ENCODE peak calls at places on chromosomes 2 and 18, in eight cellular contexts. One of them, this sample, is unnamed. For H3K4me1, the result is how much of the 10 kb centered on the place peaks cover.

GRCh38 chr18:9756566-9757470 is 48.7 kb downstream of the RAB31 start:
- DNase-seq in fibroblast of lung: no peak
- DNase-seq in CD8-positive, alpha-beta memory T cell: no peak
- DNase-seq in adrenal gland: no peak
- DNase-seq in upper lobe of right lung: no peak
- DNase-seq in colonic mucosa: no peak
- DNase-seq in HCT116: no peak
- DNase-seq in vagina: peak
- DNase-seq in this sample: no peak

GRCh38 chr2:54149623-54150501 is 34.4 kb downstream of the ACYP2 start:
- DNase-seq in fibroblast of lung: peak
- DNase-seq in CD8-positive, alpha-beta memory T cell: no peak
- DNase-seq in adrenal gland: no peak
- DNase-seq in upper lobe of right lung: no peak
- DNase-seq in colonic mucosa: no peak
- DNase-seq in HCT116: no peak
- DNase-seq in vagina: no peak
- DNase-seq in this sample: peak

GRCh38 chr18:49854681-49855080 is 41.3 kb upstream of the ACAA2 start:
- DNase-seq in fibroblast of lung: no peak
- DNase-seq in CD8-positive, alpha-beta memory T cell: no peak
- DNase-seq in adrenal gland: no peak
- DNase-seq in upper lobe of right lung: no peak
- DNase-seq in colonic mucosa: no peak
- DNase-seq in HCT116: no peak
- DNase-seq in vagina: no peak
- DNase-seq in this sample: no peak

GRCh38 chr2:238286987-238287386 is 1.4 kb downstream of the PER2 start:
- DNase-seq in fibroblast of lung: peak
- DNase-seq in CD8-positive, alpha-beta memory T cell: peak
- DNase-seq in adrenal gland: no peak
- DNase-seq in upper lobe of right lung: no peak
- DNase-seq in colonic mucosa: peak
- DNase-seq in HCT116: no peak
- DNase-seq in vagina: no peak
- DNase-seq in this sample: peak

GRCh38 chr2:149330127-149331022 is at the start of gene LYPD6:
- DNase-seq in fibroblast of lung: peak
- DNase-seq in CD8-positive, alpha-beta memory T cell: no peak
- DNase-seq in adrenal gland: peak
- DNase-seq in upper lobe of right lung: peak
- DNase-seq in colonic mucosa: peak
- DNase-seq in HCT116: peak
- DNase-seq in vagina: no peak
- DNase-seq in this sample: peak

GRCh38 chr2:85768713-85769112 is 14.9 kb downstream of the ATOH8 start:
- DNase-seq in fibroblast of lung: peak
- DNase-seq in CD8-positive, alpha-beta memory T cell: no peak
- DNase-seq in adrenal gland: peak
- DNase-seq in upper lobe of right lung: no peak
- DNase-seq in colonic mucosa: peak
- DNase-seq in HCT116: no peak
- DNase-seq in vagina: no peak
- DNase-seq in this sample: peak

GRCh38 chr2:149418065-149418464 is 87.7 kb downstream of the LYPD6 start:
- DNase-seq in fibroblast of lung: no peak
- DNase-seq in CD8-positive, alpha-beta memory T cell: no peak
- DNase-seq in adrenal gland: no peak
- DNase-seq in upper lobe of right lung: no peak
- DNase-seq in colonic mucosa: no peak
- DNase-seq in HCT116: no peak
- DNase-seq in vagina: no peak
- DNase-seq in this sample: no peak

GRCh38 chr2:36582556-36583350 is 15.2 kb downstream of the FEZ2 start:
- DNase-seq in fibroblast of lung: no peak
- DNase-seq in CD8-positive, alpha-beta memory T cell: no peak
- DNase-seq in adrenal gland: no peak
- DNase-seq in upper lobe of right lung: no peak
- DNase-seq in colonic mucosa: no peak
- DNase-seq in HCT116: no peak
- DNase-seq in vagina: no peak
- DNase-seq in this sample: no peak

GRCh38 chr2:238511614-238511950 is 84.9 kb downstream of the ASB1 start:
- DNase-seq in fibroblast of lung: no peak
- DNase-seq in CD8-positive, alpha-beta memory T cell: no peak
- DNase-seq in adrenal gland: no peak
- DNase-seq in upper lobe of right lung: no peak
- DNase-seq in colonic mucosa: no peak
- DNase-seq in HCT116: no peak
- DNase-seq in vagina: no peak
- DNase-seq in this sample: no peak

GRCh38 chr18:78780719-78781600 is 198.7 kb upstream of the SALL3 start:
- DNase-seq in fibroblast of lung: no peak
- DNase-seq in CD8-positive, alpha-beta memory T cell: no peak
- DNase-seq in adrenal gland: no peak
- DNase-seq in upper lobe of right lung: no peak
- DNase-seq in colonic mucosa: no peak
- DNase-seq in HCT116: no peak
- DNase-seq in vagina: no peak
- DNase-seq in this sample: no peak

GRCh38 chr18:35189510-35189909 is 51.3 kb upstream of the ZNF397 start:
- DNase-seq in fibroblast of lung: no peak
- DNase-seq in CD8-positive, alpha-beta memory T cell: no peak
- DNase-seq in adrenal gland: no peak
- DNase-seq in upper lobe of right lung: no peak
- DNase-seq in colonic mucosa: no peak
- DNase-seq in HCT116: no peak
- DNase-seq in vagina: no peak
- DNase-seq in this sample: peak
- H3K4me1 ChIP-seq in fibroblast of lung: under half
- H3K4me1 ChIP-seq in CD8-positive, alpha-beta memory T cell: under half
- H3K4me1 ChIP-seq in adrenal gland: under half
- H3K4me1 ChIP-seq in upper lobe of right lung: under half
- H3K4me1 ChIP-seq in colonic mucosa: under half
- H3K4me1 ChIP-seq in HCT116: under half
- H3K4me1 ChIP-seq in vagina: under half
- H3K4me1 ChIP-seq in this sample: under half

GRCh38 chr2:11829324-11829946 is 83.0 kb downstream of the LPIN1 start:
- DNase-seq in fibroblast of lung: peak
- DNase-seq in CD8-positive, alpha-beta memory T cell: peak
- DNase-seq in adrenal gland: peak
- DNase-seq in upper lobe of right lung: peak
- DNase-seq in colonic mucosa: peak
- DNase-seq in HCT116: peak
- DNase-seq in vagina: no peak
- DNase-seq in this sample: peak
- H3K4me1 ChIP-seq in fibroblast of lung: under half
- H3K4me1 ChIP-seq in CD8-positive, alpha-beta memory T cell: under half
- H3K4me1 ChIP-seq in adrenal gland: under half
- H3K4me1 ChIP-seq in upper lobe of right lung: under half
- H3K4me1 ChIP-seq in colonic mucosa: under half
- H3K4me1 ChIP-seq in HCT116: under half
- H3K4me1 ChIP-seq in vagina: under half
- H3K4me1 ChIP-seq in this sample: under half

DNA sequence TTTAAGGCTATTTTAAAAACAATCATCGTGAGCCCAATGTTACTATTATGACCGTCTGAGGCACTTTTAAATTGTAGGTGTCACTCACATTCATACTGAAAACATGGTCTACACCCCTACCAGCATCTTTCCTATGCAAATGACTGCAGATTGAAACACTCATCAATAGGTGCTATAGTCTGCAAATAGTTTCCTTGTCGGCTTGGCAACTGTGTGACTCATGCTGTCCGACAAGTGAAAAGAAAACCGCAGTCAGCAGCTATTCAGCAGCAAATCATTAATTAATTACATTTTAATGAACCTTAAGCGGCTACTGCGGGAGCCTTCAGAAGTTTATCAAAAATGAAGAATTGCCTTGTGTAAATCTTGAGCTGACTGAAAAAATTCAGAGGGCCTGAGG is 134.4 kb downstream of the FIGN start:
- DNase-seq in fibroblast of lung: peak
- DNase-seq in CD8-positive, alpha-beta memory T cell: no peak
- DNase-seq in adrenal gland: no peak
- DNase-seq in upper lobe of right lung: no peak
- DNase-seq in colonic mucosa: no peak
- DNase-seq in HCT116: no peak
- DNase-seq in vagina: no peak
- DNase-seq in this sample: no peak
- H3K4me1 ChIP-seq in fibroblast of lung: under half
- H3K4me1 ChIP-seq in CD8-positive, alpha-beta memory T cell: under half
- H3K4me1 ChIP-seq in adrenal gland: under half
- H3K4me1 ChIP-seq in upper lobe of right lung: under half
- H3K4me1 ChIP-seq in colonic mucosa: under half
- H3K4me1 ChIP-seq in HCT116: under half
- H3K4me1 ChIP-seq in vagina: under half
- H3K4me1 ChIP-seq in this sample: under half

GRCh38 chr2:47767880-47768609 is 14.9 kb upstream of the MSH6 start:
- DNase-seq in fibroblast of lung: peak
- DNase-seq in CD8-positive, alpha-beta memory T cell: peak
- DNase-seq in adrenal gland: peak
- DNase-seq in upper lobe of right lung: peak
- DNase-seq in colonic mucosa: peak
- DNase-seq in HCT116: peak
- DNase-seq in vagina: no peak
- DNase-seq in this sample: peak
- H3K4me1 ChIP-seq in fibroblast of lung: under half
- H3K4me1 ChIP-seq in CD8-positive, alpha-beta memory T cell: under half
- H3K4me1 ChIP-seq in adrenal gland: under half
- H3K4me1 ChIP-seq in upper lobe of right lung: under half
- H3K4me1 ChIP-seq in colonic mucosa: under half
- H3K4me1 ChIP-seq in HCT116: under half
- H3K4me1 ChIP-seq in vagina: under half
- H3K4me1 ChIP-seq in this sample: under half

DNA sequence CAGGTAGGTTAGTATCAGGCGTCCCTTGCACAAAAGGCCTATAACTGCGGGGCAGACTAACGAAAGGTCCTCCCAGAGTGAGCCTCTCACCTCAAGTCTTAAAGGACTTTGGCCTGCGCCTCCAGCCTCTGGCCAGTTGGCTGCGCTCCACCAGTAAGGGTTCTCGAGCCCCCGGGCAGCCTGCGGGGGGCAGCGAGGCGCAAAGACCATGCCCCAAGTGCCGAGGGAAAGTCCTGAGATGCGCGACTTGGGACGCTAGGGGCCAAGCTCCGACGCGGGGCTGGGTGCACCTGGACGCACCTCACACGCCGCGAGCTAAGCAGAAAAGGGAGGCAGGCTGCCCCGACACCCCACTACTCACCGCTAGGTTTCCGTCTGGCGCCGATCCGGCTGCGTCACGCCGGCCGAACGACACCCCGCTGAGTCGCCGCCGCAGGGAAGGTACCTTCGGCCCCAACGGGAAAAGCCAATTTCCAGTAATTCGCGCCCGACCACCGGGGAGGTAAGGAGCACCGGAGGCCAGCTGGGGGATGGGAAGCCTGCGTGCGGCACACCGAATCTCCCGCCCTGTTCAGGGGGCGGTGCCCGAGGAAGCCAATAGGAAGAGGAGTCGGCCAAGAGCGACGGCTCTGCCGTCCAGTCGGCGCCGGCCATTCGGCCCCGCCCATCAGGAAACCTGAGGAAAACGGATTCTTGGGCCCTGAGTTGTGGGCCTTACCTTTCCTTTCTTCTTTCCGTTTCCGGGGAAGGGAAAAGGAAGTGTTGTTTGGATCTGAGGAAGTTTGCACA is at the start of gene ORC2:
- DNase-seq in fibroblast of lung: peak
- DNase-seq in CD8-positive, alpha-beta memory T cell: peak
- DNase-seq in adrenal gland: peak
- DNase-seq in upper lobe of right lung: peak
- DNase-seq in colonic mucosa: peak
- DNase-seq in HCT116: peak
- DNase-seq in vagina: no peak
- DNase-seq in this sample: peak
- H3K4me1 ChIP-seq in fibroblast of lung: under half
- H3K4me1 ChIP-seq in CD8-positive, alpha-beta memory T cell: under half
- H3K4me1 ChIP-seq in adrenal gland: under half
- H3K4me1 ChIP-seq in upper lobe of right lung: under half
- H3K4me1 ChIP-seq in colonic mucosa: under half
- H3K4me1 ChIP-seq in HCT116: under half
- H3K4me1 ChIP-seq in vagina: under half
- H3K4me1 ChIP-seq in this sample: under half

DNA sequence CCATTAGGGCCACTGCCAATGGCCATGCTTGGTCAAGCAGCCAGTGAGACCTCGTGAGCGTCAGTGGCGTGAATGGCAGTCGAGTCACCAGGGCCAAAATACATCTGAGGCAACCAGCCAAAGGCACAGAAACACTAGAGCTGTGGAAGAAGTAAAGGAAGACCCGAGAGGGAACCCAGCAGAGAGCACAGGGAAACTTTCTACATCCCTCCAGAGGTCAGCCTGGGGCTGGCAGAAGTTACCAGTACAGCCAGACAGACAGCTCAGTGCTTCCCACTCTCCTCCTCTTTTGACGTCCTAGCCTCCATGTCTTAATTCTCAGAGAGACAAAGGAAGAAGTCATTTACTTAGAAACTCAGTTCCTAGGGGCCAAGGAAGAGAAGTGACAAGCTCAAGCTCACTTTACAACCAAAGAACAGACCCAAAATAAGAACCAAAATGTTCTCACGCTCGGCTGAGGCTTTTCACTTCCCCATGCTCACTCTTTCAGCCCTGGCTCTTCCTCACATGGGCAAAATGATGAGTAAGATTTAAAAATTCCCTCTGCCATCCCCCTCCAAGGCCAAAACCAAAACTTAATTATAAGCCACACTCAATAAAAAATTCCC is 8.7 kb downstream of the CYRIA start:
- DNase-seq in fibroblast of lung: no peak
- DNase-seq in CD8-positive, alpha-beta memory T cell: no peak
- DNase-seq in adrenal gland: peak
- DNase-seq in upper lobe of right lung: no peak
- DNase-seq in colonic mucosa: no peak
- DNase-seq in HCT116: no peak
- DNase-seq in vagina: no peak
- DNase-seq in this sample: no peak
- H3K4me1 ChIP-seq in fibroblast of lung: under half
- H3K4me1 ChIP-seq in CD8-positive, alpha-beta memory T cell: under half
- H3K4me1 ChIP-seq in adrenal gland: half or more
- H3K4me1 ChIP-seq in upper lobe of right lung: half or more
- H3K4me1 ChIP-seq in colonic mucosa: under half
- H3K4me1 ChIP-seq in HCT116: under half
- H3K4me1 ChIP-seq in vagina: half or more
- H3K4me1 ChIP-seq in this sample: half or more

GRCh38 chr2:40343904-40344303 is 108.0 kb downstream of the SLC8A1 start:
- DNase-seq in fibroblast of lung: peak
- DNase-seq in CD8-positive, alpha-beta memory T cell: no peak
- DNase-seq in adrenal gland: no peak
- DNase-seq in upper lobe of right lung: no peak
- DNase-seq in colonic mucosa: no peak
- DNase-seq in HCT116: no peak
- DNase-seq in vagina: no peak
- DNase-seq in this sample: peak
- H3K4me1 ChIP-seq in fibroblast of lung: under half
- H3K4me1 ChIP-seq in CD8-positive, alpha-beta memory T cell: under half
- H3K4me1 ChIP-seq in adrenal gland: under half
- H3K4me1 ChIP-seq in upper lobe of right lung: under half
- H3K4me1 ChIP-seq in colonic mucosa: under half
- H3K4me1 ChIP-seq in HCT116: under half
- H3K4me1 ChIP-seq in vagina: under half
- H3K4me1 ChIP-seq in this sample: half or more

DNA sequence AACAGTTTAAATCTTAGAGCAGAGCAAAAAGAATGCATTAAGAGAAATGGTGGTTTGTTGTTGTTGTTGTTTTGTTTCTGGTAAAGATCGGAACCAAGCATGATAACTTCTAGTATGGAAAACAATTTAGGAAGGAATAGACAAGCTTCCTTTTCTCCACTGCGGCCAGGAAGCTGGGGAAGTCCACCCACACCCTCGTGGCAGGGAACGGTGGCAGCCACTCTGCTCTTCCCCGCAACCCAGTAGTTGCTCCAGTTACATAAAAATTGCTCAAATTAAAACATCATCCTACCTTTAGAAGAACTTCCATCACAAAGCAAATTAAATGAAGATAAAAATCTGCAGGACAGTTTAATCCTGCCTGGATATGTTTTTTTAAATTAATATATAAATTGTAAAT is 113.0 kb downstream of the RBMS1 start:
- DNase-seq in fibroblast of lung: no peak
- DNase-seq in CD8-positive, alpha-beta memory T cell: no peak
- DNase-seq in adrenal gland: no peak
- DNase-seq in upper lobe of right lung: peak
- DNase-seq in colonic mucosa: no peak
- DNase-seq in HCT116: no peak
- DNase-seq in vagina: no peak
- DNase-seq in this sample: no peak
- H3K4me1 ChIP-seq in fibroblast of lung: under half
- H3K4me1 ChIP-seq in CD8-positive, alpha-beta memory T cell: half or more
- H3K4me1 ChIP-seq in adrenal gland: half or more
- H3K4me1 ChIP-seq in upper lobe of right lung: half or more
- H3K4me1 ChIP-seq in colonic mucosa: under half
- H3K4me1 ChIP-seq in HCT116: under half
- H3K4me1 ChIP-seq in vagina: half or more
- H3K4me1 ChIP-seq in this sample: half or more